ENCODE peak calls at places on chromosomes 16 and 17, in seven cellular contexts. M is skeletal muscle cell; D is caudate nucleus; A is mesenchymal stem cell; Q is HT1080; K is left cardiac atrium; U is activated CD4-positive, alpha-beta memory T cell treated with anti-CD3 and anti-CD28 coated beads, Interleukin-2, amount 10 ng/mL, durations not matched to agents 7 days and 5 days. I is an unnamed sample.
A peak's percentile ranks its signal among the peaks of the same experiment; 100 is the strongest.

GRCh38 chr16:75087040-75087979 is 29.3 kb downstream of the LDHD start:
- DNase-seq in M (peak; percentile 45), D (no peak), A (peak; percentile 89), Q (no peak), K (peak; percentile 51), U (no peak), I (peak; percentile 99)

GRCh38 chr16:81201267-81201666 is 37.2 kb upstream of the BCO1 start:
- DNase-seq in M (no peak), D (peak; percentile 36), A (no peak), Q (peak; percentile 13), K (no peak), U (no peak), I (no peak)

GRCh38 chr17:74426551-74427047 is 5.3 kb upstream of the GPRC5C start:
- DNase-seq in M (no peak), D (no peak), A (no peak), Q (peak; percentile 7), K (no peak), U (no peak), I (no peak)

GRCh38 chr17:29793501-29793900 is 136.5 kb downstream of the SSH2 start:
- DNase-seq in M (no peak), D (no peak), A (no peak), Q (no peak), K (no peak), U (no peak), I (no peak)

GRCh38 chr17:62998665-62999393 is 32.8 kb downstream of the TANC2 start:
- DNase-seq in M (no peak), D (no peak), A (peak; percentile 21), Q (peak; percentile 13), K (no peak), U (no peak), I (no peak)

GRCh38 chr17:27635275-27635823 is 4.4 kb downstream of the LGALS9 start:
- DNase-seq in M (no peak), D (peak; percentile 7), A (no peak), Q (no peak), K (no peak), U (no peak), I (no peak)

GRCh38 chr16:70635356-70636016 is 10.9 kb upstream of the IL34 start:
- DNase-seq in M (peak; percentile 45), D (no peak), A (peak; percentile 53), Q (peak; percentile 74), K (peak; percentile 37), U (no peak), I (peak; percentile 37)

GRCh38 chr17:8662076-8662831 is 31.7 kb upstream of the MYH10 start:
- DNase-seq in M (no peak), D (no peak), A (no peak), Q (no peak), K (no peak), U (no peak), I (no peak)

GRCh38 chr16:82653550-82654511 is 27.1 kb downstream of the CDH13 start:
- DNase-seq in M (no peak), D (no peak), A (peak; percentile 97), Q (peak; percentile 99), K (no peak), U (peak; percentile 66), I (peak; percentile 86)

GRCh38 chr17:21573961-21574610 is 118.2 kb upstream of the KCNJ18 start:
- DNase-seq in M (peak; percentile 32), D (peak; percentile 79), A (no peak), Q (peak; percentile 51), K (peak; percentile 78), U (peak; percentile 32), I (no peak)

GRCh38 chr17:7982171-7982570 is 20.2 kb upstream of the GUCY2D start:
- DNase-seq in M (peak; percentile 49), D (no peak), A (no peak), Q (peak; percentile 77), K (no peak), U (peak; percentile 24), I (peak; percentile 35)

GRCh38 chr16:58638148-58639036 is 8.8 kb upstream of the CNOT1 start:
- DNase-seq in M (peak; percentile 63), D (no peak), A (peak; percentile 80), Q (peak; percentile 91), K (peak; percentile 44), U (no peak), I (no peak)

GRCh38 chr16:4866586-4866985 is 19.3 kb downstream of the UBN1 start:
- DNase-seq in M (no peak), D (no peak), A (no peak), Q (no peak), K (no peak), U (no peak), I (no peak)

GRCh38 chr16:89986600-89986999 is 32.7 kb downstream of the DBNDD1 start:
- DNase-seq in M (no peak), D (no peak), A (no peak), Q (no peak), K (no peak), U (no peak), I (no peak)

I was measured in dermis microvascular lymphatic vessel endothelial cell.